ENCODE peak calls at places on chromosome 5, in nine cellular contexts. T is GM23248, U is HCT116, Z is hepatocyte, G is neural progenitor cell, S is GM23338, X is MM.1S, E is OCI-LY7, V is SK-N-SH. C is an unnamed sample. For H3K4me1, the result is how much of the 10 kb centered on the place peaks cover.

GRCh38 chr5:138996120-138996519 is 121.0 kb upstream of the LRRTM2 start:
- DNase-seq in S (no peak), T (no peak), G (no peak), V (no peak), Z (no peak), X (no peak), U (no peak), E (no peak), C (no peak)

GRCh38 chr5:102223542-102224444 is 72.3 kb downstream of the SLCO4C1 start:
- DNase-seq in T (peak), S (peak), E (peak), Z (peak), X (peak), U (peak), V (peak), G (peak), C (peak)

GRCh38 chr5:86665984-86666760 is 48.4 kb downstream of the COX7C start:
- DNase-seq in U (no peak), T (no peak), G (no peak), E (peak), Z (no peak), S (peak), X (no peak), V (no peak), C (no peak)

GRCh38 chr5:160054831-160055230 is 45.9 kb downstream of the TTC1 start:
- DNase-seq in U (no peak), E (no peak), X (no peak), V (no peak), G (no peak), S (no peak), T (peak), Z (peak), C (peak)

GRCh38 chr5:131635755-131636479 is 888 bp upstream of the RAPGEF6 start:
- DNase-seq in T (peak), U (no peak), X (peak), Z (peak), S (peak), G (no peak), V (peak), E (peak), C (no peak)

GRCh38 chr5:150630459-150631325 is 9.8 kb upstream of the SYNPO start:
- DNase-seq in S (no peak), T (no peak), V (no peak), G (no peak), E (no peak), U (no peak), Z (no peak), X (no peak), C (no peak)

GRCh38 chr5:148653840-148654781 is at the start of gene HTR4:
- DNase-seq in G (peak), U (no peak), S (peak), E (no peak), T (no peak), V (peak), Z (peak), X (no peak), C (no peak)

GRCh38 chr5:114055318-114055788 is 306.5 kb upstream of the KCNN2 start:
- DNase-seq in T (peak), U (no peak), E (no peak), S (peak), V (peak), G (peak), Z (peak), X (no peak), C (no peak)

GRCh38 chr5:1480217-1480616 is 35.0 kb upstream of the SLC6A3 start:
- DNase-seq in V (no peak), T (no peak), U (no peak), E (no peak), Z (no peak), G (no peak), X (no peak), S (peak), C (no peak)

GRCh38 chr5:21807953-21808352 is 1045.2 kb downstream of the CDH12 start:
- DNase-seq in E (no peak), Z (no peak), T (peak), G (no peak), V (no peak), S (peak), X (no peak), U (no peak), C (peak)

GRCh38 chr5:1294839-1295649 is at the start of gene TERT:
- DNase-seq in Z (peak), X (no peak), V (peak), S (peak), U (no peak), E (peak), T (no peak), G (peak), C (no peak)

GRCh38 chr5:119342414-119342813 is 13.4 kb upstream of the TNFAIP8 start:
- DNase-seq in V (no peak), X (no peak), T (no peak), E (no peak), G (no peak), Z (no peak), S (no peak), U (no peak), C (no peak)

GRCh38 chr5:55172051-55172899 is 702 bp downstream of the CDC20B start:
- DNase-seq in E (peak), S (peak), Z (peak), G (peak), U (peak), T (peak), V (peak), X (peak), C (peak)

GRCh38 chr5:143886621-143887301 is 74.8 kb downstream of the HMHB1 start:
- DNase-seq in X (no peak), U (no peak), T (peak), G (no peak), V (peak), E (no peak), S (no peak), Z (no peak), C (no peak)

GRCh38 chr5:178357127-178357526 is 124.5 kb upstream of the PHYKPL start:
- DNase-seq in V (peak), X (no peak), S (peak), T (no peak), G (peak), U (no peak), Z (no peak), E (no peak), C (no peak)

GRCh38 chr5:109479260-109479860 is 69.6 kb upstream of the PJA2 start:
- DNase-seq in X (peak), V (no peak), G (peak), U (no peak), E (peak), S (peak), T (peak), Z (peak), C (peak)

GRCh38 chr5:88393721-88394530 is 125.3 kb upstream of the TMEM161B start:
- DNase-seq in G (no peak), U (no peak), X (no peak), V (no peak), E (no peak), S (no peak), Z (no peak), T (no peak), C (no peak)

GRCh38 chr5:133690746-133691145 is 78.4 kb upstream of the FSTL4 start:
- DNase-seq in U (no peak), X (no peak), V (no peak), E (no peak), S (no peak), T (no peak), Z (no peak), G (no peak), C (peak)

GRCh38 chr5:1515311-1515920 is 8.3 kb downstream of the LPCAT1 start:
- DNase-seq in X (no peak), U (no peak), S (peak), G (no peak), E (no peak), T (no peak), Z (no peak), V (peak), C (no peak)

GRCh38 chr5:44189255-44189654 is 200.0 kb downstream of the FGF10 start:
- DNase-seq in G (no peak), U (no peak), S (no peak), X (peak), T (no peak), V (no peak), Z (no peak), E (no peak), C (no peak)

GRCh38 chr5:44183312-44183711 is 205.9 kb downstream of the FGF10 start:
- DNase-seq in T (no peak), V (no peak), E (no peak), Z (no peak), G (no peak), S (no peak), U (no peak), X (peak), C (no peak)

GRCh38 chr5:44178414-44178813 is 210.8 kb downstream of the FGF10 start:
- DNase-seq in G (no peak), T (no peak), Z (no peak), U (no peak), S (no peak), V (no peak), E (no peak), X (no peak), C (peak)

GRCh38 chr5:44183753-44184152 is 205.5 kb downstream of the FGF10 start:
- DNase-seq in X (peak), E (no peak), U (no peak), V (no peak), T (no peak), G (peak), S (no peak), Z (no peak), C (no peak)
- H3K4me1 ChIP-seq in X (under half), E (under half), U (under half), V (under half), T (under half), G (under half), S (under half), Z (under half), C (under half)

DNA sequence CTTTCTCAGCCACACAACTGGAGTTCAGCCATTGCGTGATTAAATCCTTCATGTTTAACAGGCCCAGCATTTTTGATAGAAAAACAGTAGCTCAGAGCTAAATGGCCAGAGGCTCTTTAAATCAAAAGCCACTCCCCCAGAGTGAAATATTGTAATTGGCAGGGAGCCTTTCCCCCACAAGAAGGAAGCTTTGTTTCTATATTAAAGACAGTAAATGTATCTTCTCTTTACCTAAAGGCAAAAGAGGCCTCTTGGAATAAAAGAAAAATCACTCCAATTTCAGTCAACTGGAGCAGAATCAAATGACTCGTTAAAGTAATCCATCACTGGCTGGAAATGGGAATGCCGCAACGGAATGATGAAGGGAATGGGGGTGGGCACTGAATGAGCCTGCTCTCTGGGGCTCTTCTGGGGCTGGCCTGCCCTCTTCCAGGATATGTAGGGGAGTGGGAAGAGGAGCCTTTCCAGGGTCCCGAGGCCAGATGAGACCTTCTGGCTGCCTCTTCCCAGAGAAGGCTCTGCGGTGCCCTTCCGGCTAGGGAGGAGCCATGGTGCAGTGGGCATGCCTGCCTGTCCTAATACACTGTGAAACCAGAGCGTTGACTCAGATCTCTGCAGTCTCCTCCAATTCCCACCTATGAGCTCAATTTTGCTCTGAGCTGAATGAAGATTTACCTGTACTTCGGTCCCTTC is 45.2 kb downstream of the ANKDD1B start:
- DNase-seq in T (peak), V (no peak), E (no peak), G (no peak), U (no peak), X (no peak), Z (no peak), S (peak), C (no peak)
- TF ChIP-seq EZH2phosphoT487 in T (no peak), V (no peak), E (no peak), G (no peak), U (no peak), X (no peak), Z (no peak), S (no peak), C (no peak)

GRCh38 chr5:78642701-78643100 is 5.9 kb downstream of the LHFPL2 start:
- DNase-seq in Z (no peak), E (no peak), X (no peak), S (no peak), V (no peak), U (no peak), T (no peak), G (no peak), C (no peak)

GRCh38 chr5:78641060-78641474 is 7.5 kb downstream of the LHFPL2 start:
- DNase-seq in Z (no peak), G (no peak), S (no peak), E (no peak), V (no peak), X (no peak), T (no peak), U (no peak), C (no peak)

GRCh38 chr5:78638973-78639669 is 9.5 kb downstream of the LHFPL2 start:
- DNase-seq in V (no peak), E (no peak), Z (no peak), X (no peak), U (no peak), S (no peak), G (no peak), T (no peak), C (no peak)

GRCh38 chr5:78639811-78640210 is 8.8 kb downstream of the LHFPL2 start:
- DNase-seq in G (peak), X (no peak), Z (no peak), U (no peak), E (no peak), S (no peak), T (no peak), V (no peak), C (no peak)

DNA sequence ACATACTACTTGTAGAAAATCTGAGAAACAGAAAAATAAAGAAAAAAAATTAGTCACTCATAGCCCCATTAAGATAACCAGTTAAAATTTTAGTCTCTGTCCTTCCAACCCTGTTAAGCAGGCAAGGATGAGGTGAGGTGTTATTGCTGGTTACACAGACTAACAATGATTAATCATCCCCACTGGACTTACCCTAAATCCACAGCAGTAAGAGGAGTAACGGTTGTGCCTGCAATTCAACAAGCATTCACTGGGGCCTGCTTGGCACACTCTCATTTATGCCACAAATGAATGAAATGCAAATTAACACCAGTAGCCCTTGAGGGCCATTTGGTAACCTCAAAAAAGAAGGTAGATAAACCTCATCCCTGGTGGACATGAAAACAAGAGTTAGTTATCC is 8.0 kb downstream of the LHFPL2 start:
- DNase-seq in T (peak), U (no peak), X (no peak), Z (no peak), E (no peak), S (no peak), G (no peak), V (no peak), C (peak)
- H3K4me3 ChIP-seq in T (no peak), U (no peak), X (no peak), Z (no peak), E (no peak), S (no peak), G (no peak), V (no peak), C (no peak)

GRCh38 chr5:137900925-137901817 is 11.9 kb downstream of the PKD2L2 start:
- DNase-seq in X (no peak), U (no peak), E (no peak), V (no peak), Z (no peak), S (no peak), G (no peak), T (no peak), C (no peak)

GRCh38 chr5:137899493-137899892 is 10.2 kb downstream of the PKD2L2 start:
- DNase-seq in E (no peak), X (no peak), S (no peak), V (no peak), U (no peak), G (no peak), T (no peak), Z (no peak), C (no peak)

DNA sequence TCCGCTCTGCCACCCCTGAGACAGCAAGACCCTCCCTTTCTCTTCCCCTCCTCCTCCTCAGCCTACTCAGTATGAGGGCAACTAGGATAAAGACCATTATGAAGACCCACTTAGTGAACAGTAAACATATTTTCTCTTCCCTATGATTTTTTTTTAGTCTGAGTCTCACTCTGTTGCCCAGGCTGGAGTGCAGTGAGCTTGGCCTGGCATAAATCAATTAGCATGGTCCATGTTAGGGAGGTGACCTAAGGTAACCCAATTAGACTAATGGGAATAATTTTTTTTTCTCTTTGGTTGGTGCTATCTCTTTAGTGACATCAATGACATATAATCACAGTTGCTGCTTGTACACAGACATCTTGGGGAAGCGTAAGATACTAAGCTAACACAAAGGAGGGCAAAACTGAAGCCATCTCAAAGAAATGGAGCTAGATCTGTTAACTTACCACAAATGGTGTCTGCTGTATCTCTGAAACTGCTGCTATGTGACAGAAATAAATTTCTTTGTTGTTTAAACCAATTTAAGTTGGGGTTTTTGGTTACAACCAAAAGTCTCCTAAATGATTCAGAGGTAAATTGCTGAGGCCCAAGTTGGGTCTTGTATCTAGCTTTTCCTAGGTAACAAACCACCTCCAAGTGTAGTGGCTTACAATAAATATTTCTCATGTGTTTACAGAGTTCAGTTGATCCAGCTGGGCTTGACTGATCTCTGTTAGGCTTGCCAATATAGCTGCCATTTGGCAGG is 13.3 kb downstream of the PKD2L2 start:
- DNase-seq in G (no peak), S (no peak), E (no peak), U (no peak), V (peak), T (no peak), X (no peak), Z (no peak), C (no peak)
- H3K4me1 ChIP-seq in G (under half), S (under half), E (under half), U (under half), V (under half), T (under half), X (under half), Z (under half), C (under half)

GRCh38 chr5:140551872-140552271 is 4.4 kb downstream of the EIF4EBP3 start:
- DNase-seq in T (no peak), V (no peak), G (no peak), U (no peak), Z (no peak), X (no peak), S (no peak), E (no peak), C (no peak)
- TF ChIP-seq EZH2phosphoT487 in T (no peak), V (no peak), G (no peak), U (no peak), Z (no peak), X (no peak), S (no peak), E (no peak), C (no peak)

C was measured in PC-3.